ENCODE peak calls at places on chromosomes 13 and 19, in ten cellular contexts. H is frontal cortex; X is effector CD4-positive, alpha-beta T cell; D is nucleus accumbens; V is ELF-1; E is endothelial cell; Q is iris pigment epithelial cell; B is small intestine; G is glomerular endothelial cell; T is bronchial epithelial cell. P is an unnamed sample.

GRCh38 chr13:50732712-50733111 is 110.8 kb downstream of the DLEU7 start:
- DNase-seq in H (no peak), X (no peak), D (no peak), V (no peak), E (no peak), Q (peak; percentile 86), B (no peak), G (no peak), T (peak; percentile 84), P (peak; percentile 80)

GRCh38 chr13:99752373-99752772 is 219.2 kb downstream of the ZIC5 start:
- DNase-seq in H (no peak), X (no peak), D (no peak), V (no peak), E (no peak), Q (no peak), B (no peak), G (no peak), T (no peak), P (no peak)

GRCh38 chr13:104809483-104809882 is 1726.0 kb downstream of the EFNB2 start:
- DNase-seq in H (no peak), X (no peak), D (no peak), V (no peak), E (no peak), Q (peak; percentile 74), B (no peak), G (no peak), T (peak; percentile 23), P (peak; percentile 93)

GRCh38 chr19:31002852-31003251 is 346.4 kb downstream of the TSHZ3 start:
- DNase-seq in H (no peak), X (no peak), D (no peak), V (no peak), E (no peak), Q (no peak), B (no peak), G (no peak), T (no peak), P (no peak)

GRCh38 chr13:101570410-101570809 is 117.9 kb downstream of the ITGBL1 start:
- DNase-seq in H (no peak), X (no peak), D (no peak), V (no peak), E (no peak), Q (peak; percentile 52), B (no peak), G (no peak), T (peak; percentile 72), P (peak; percentile 35)

GRCh38 chr19:3844596-3844995 is 24.2 kb downstream of the ZFR2 start:
- DNase-seq in H (no peak), X (no peak), D (no peak), V (no peak), E (no peak), Q (peak; percentile 71), B (no peak), G (no peak), T (no peak), P (peak; percentile 78)

GRCh38 chr13:100108913-100109507 is 20.1 kb downstream of the PCCA start:
- DNase-seq in H (no peak), X (no peak), D (no peak), V (no peak), E (no peak), Q (no peak), B (no peak), G (no peak), T (peak; percentile 43), P (no peak)

GRCh38 chr19:2171349-2172145 is 7.8 kb downstream of the DOT1L start:
- DNase-seq in H (no peak), X (peak; percentile 71), D (no peak), V (peak; percentile 81), E (peak; percentile 14), Q (no peak), B (peak; percentile 82), G (no peak), T (no peak), P (peak; percentile 54)

GRCh38 chr13:99665716-99666115 is 164.4 kb downstream of the TM9SF2 start:
- DNase-seq in H (no peak), X (no peak), D (no peak), V (no peak), E (no peak), Q (no peak), B (no peak), G (no peak), T (no peak), P (no peak)

GRCh38 chr19:48698046-48698445 is 2.3 kb downstream of the FUT2 start:
- DNase-seq in H (no peak), X (no peak), D (no peak), V (no peak), E (no peak), Q (peak; percentile 76), B (peak; percentile 73), G (no peak), T (peak; percentile 44), P (peak; percentile 82)

GRCh38 chr13:113796948-113797676 is 38.1 kb downstream of the TMEM255B start:
- DNase-seq in H (no peak), X (no peak), D (no peak), V (no peak), E (no peak), Q (no peak), B (no peak), G (no peak), T (no peak), P (no peak)

GRCh38 chr13:41064493-41064892 is 3.2 kb downstream of the WBP4 start:
- DNase-seq in H (no peak), X (no peak), D (no peak), V (no peak), E (no peak), Q (peak; percentile 86), B (no peak), G (no peak), T (peak; percentile 38), P (peak; percentile 85)

GRCh38 chr19:28397311-28397710 is 815.6 kb downstream of the UQCRFS1 start:
- DNase-seq in H (no peak), X (no peak), D (no peak), V (no peak), E (no peak), Q (no peak), B (no peak), G (no peak), T (no peak), P (no peak)

GRCh38 chr13:55563267-55563666 is 1577.5 kb upstream of the PRR20A start:
- DNase-seq in H (no peak), X (no peak), D (no peak), V (no peak), E (no peak), Q (no peak), B (no peak), G (no peak), T (no peak), P (no peak)

GRCh38 chr13:48235100-48235813 is 2.3 kb downstream of the ITM2B start:
- DNase-seq in H (no peak), X (no peak), D (peak; percentile 17), V (peak; percentile 82), E (peak; percentile 17), Q (peak; percentile 57), B (peak; percentile 55), G (no peak), T (peak; percentile 54), P (peak; percentile 54)

GRCh38 chr13:51977606-51978005 is 33.6 kb downstream of the ATP7B start:
- DNase-seq in H (no peak), X (no peak), D (no peak), V (no peak), E (no peak), Q (no peak), B (no peak), G (no peak), T (peak; percentile 41), P (no peak)

GRCh38 chr13:114078501-114079451 is 53.6 kb downstream of the RASA3 start:
- DNase-seq in H (no peak), X (no peak), D (no peak), V (peak; percentile 33), E (no peak), Q (peak; percentile 91), B (no peak), G (no peak), T (peak; percentile 87), P (peak; percentile 82)

GRCh38 chr19:39167461-39168257 is 29.1 kb upstream of the NCCRP1 start:
- DNase-seq in H (no peak), X (no peak), D (no peak), V (peak; percentile 83), E (no peak), Q (no peak), B (no peak), G (no peak), T (peak; percentile 60), P (no peak)

GRCh38 chr19:38993271-38993670 is 17.7 kb upstream of the FBXO17 start:
- DNase-seq in H (no peak), X (no peak), D (no peak), V (peak; percentile 25), E (no peak), Q (peak; percentile 74), B (peak; percentile 19), G (peak; percentile 36), T (peak; percentile 99), P (peak; percentile 45)

GRCh38 chr13:85582890-85583289 is 216.3 kb downstream of the SLITRK6 start:
- DNase-seq in H (no peak), X (no peak), D (no peak), V (no peak), E (no peak), Q (peak; percentile 8), B (no peak), G (no peak), T (peak; percentile 96), P (peak; percentile 4)

P was measured in choroid plexus epithelial cell.